ENCODE peak calls at places on chromosomes 4 and X, in ten cellular contexts. One of them, this sample, is unnamed.

GRCh38 chr4:3508542-3508941 is 23.7 kb downstream of the LRPAP1 start:
- DNase-seq in IMR-90: no peak
- DNase-seq in MM.1S: no peak
- DNase-seq in H1: no peak
- DNase-seq in mammary epithelial cell: no peak
- DNase-seq in PC-3: no peak
- DNase-seq in SK-N-SH: no peak
- DNase-seq in neural progenitor cell: no peak
- DNase-seq in fibroblast of lung: no peak
- DNase-seq in astrocyte: no peak
- DNase-seq in this sample: no peak

GRCh38 chrX:43559643-43560042 is 96.5 kb upstream of the MAOA start:
- DNase-seq in PC-3: peak; percentile 67
- DNase-seq in H1: peak; percentile 53
- DNase-seq in SK-N-SH: peak; percentile 39
- DNase-seq in MM.1S: peak; percentile 31
- DNase-seq in astrocyte: peak; percentile 9
- DNase-seq in mammary epithelial cell: peak; percentile 30
- DNase-seq in fibroblast of lung: peak; percentile 9
- DNase-seq in neural progenitor cell: peak; percentile 77
- DNase-seq in IMR-90: peak; percentile 2
- DNase-seq in this sample: no peak

GRCh38 chrX:138775501-138775900 is 64.0 kb upstream of the FGF13 start:
- DNase-seq in SK-N-SH: peak; percentile 30
- DNase-seq in neural progenitor cell: peak; percentile 46
- DNase-seq in astrocyte: peak; percentile 25
- DNase-seq in mammary epithelial cell: peak; percentile 25
- DNase-seq in PC-3: peak; percentile 74
- DNase-seq in IMR-90: peak; percentile 21
- DNase-seq in fibroblast of lung: peak; percentile 34
- DNase-seq in MM.1S: peak; percentile 41
- DNase-seq in H1: no peak
- DNase-seq in this sample: no peak

GRCh38 chrX:21972721-21973120 is 32.2 kb downstream of the SMS start:
- DNase-seq in neural progenitor cell: no peak
- DNase-seq in fibroblast of lung: peak; percentile 93
- DNase-seq in SK-N-SH: no peak
- DNase-seq in mammary epithelial cell: no peak
- DNase-seq in PC-3: peak; percentile 10
- DNase-seq in H1: no peak
- DNase-seq in MM.1S: no peak
- DNase-seq in astrocyte: peak; percentile 89
- DNase-seq in IMR-90: peak; percentile 83
- DNase-seq in this sample: no peak

GRCh38 chr4:143539670-143540023 is 26.1 kb downstream of the SMARCA5 start:
- DNase-seq in IMR-90: no peak
- DNase-seq in SK-N-SH: no peak
- DNase-seq in neural progenitor cell: no peak
- DNase-seq in MM.1S: no peak
- DNase-seq in mammary epithelial cell: no peak
- DNase-seq in astrocyte: no peak
- DNase-seq in H1: no peak
- DNase-seq in PC-3: no peak
- DNase-seq in fibroblast of lung: no peak
- DNase-seq in this sample: no peak

GRCh38 chrX:53481093-53481492 is 46.9 kb upstream of the HSD17B10 start:
- DNase-seq in fibroblast of lung: no peak
- DNase-seq in astrocyte: no peak
- DNase-seq in mammary epithelial cell: no peak
- DNase-seq in SK-N-SH: no peak
- DNase-seq in H1: peak; percentile 45
- DNase-seq in neural progenitor cell: peak; percentile 19
- DNase-seq in MM.1S: no peak
- DNase-seq in IMR-90: no peak
- DNase-seq in PC-3: peak; percentile 48
- DNase-seq in this sample: no peak

GRCh38 chrX:14359727-14360126 is 169.6 kb upstream of the GLRA2 start:
- DNase-seq in fibroblast of lung: no peak
- DNase-seq in astrocyte: no peak
- DNase-seq in PC-3: no peak
- DNase-seq in H1: no peak
- DNase-seq in mammary epithelial cell: no peak
- DNase-seq in IMR-90: no peak
- DNase-seq in MM.1S: no peak
- DNase-seq in neural progenitor cell: no peak
- DNase-seq in SK-N-SH: no peak
- DNase-seq in this sample: no peak

GRCh38 chrX:154310991-154311541 is 15.5 kb downstream of the TKTL1 start:
- DNase-seq in SK-N-SH: no peak
- DNase-seq in H1: no peak
- DNase-seq in MM.1S: no peak
- DNase-seq in mammary epithelial cell: no peak
- DNase-seq in IMR-90: peak; percentile 7
- DNase-seq in neural progenitor cell: no peak
- DNase-seq in astrocyte: no peak
- DNase-seq in PC-3: no peak
- DNase-seq in fibroblast of lung: peak; percentile 10
- DNase-seq in this sample: no peak

GRCh38 chrX:150052226-150052625 is 113.9 kb upstream of the EOLA2 start:
- DNase-seq in astrocyte: no peak
- DNase-seq in mammary epithelial cell: peak; percentile 65
- DNase-seq in IMR-90: no peak
- DNase-seq in PC-3: peak; percentile 20
- DNase-seq in MM.1S: no peak
- DNase-seq in SK-N-SH: no peak
- DNase-seq in fibroblast of lung: no peak
- DNase-seq in H1: no peak
- DNase-seq in neural progenitor cell: no peak
- DNase-seq in this sample: no peak

GRCh38 chr4:160928482-160928881 is 1235.3 kb downstream of the FSTL5 start:
- DNase-seq in astrocyte: no peak
- DNase-seq in PC-3: no peak
- DNase-seq in SK-N-SH: no peak
- DNase-seq in IMR-90: no peak
- DNase-seq in mammary epithelial cell: no peak
- DNase-seq in neural progenitor cell: no peak
- DNase-seq in MM.1S: no peak
- DNase-seq in fibroblast of lung: no peak
- DNase-seq in H1: no peak
- DNase-seq in this sample: no peak

GRCh38 chrX:46575991-46576392 is 2.4 kb downstream of the CHST7 start:
- DNase-seq in IMR-90: peak; percentile 40
- DNase-seq in neural progenitor cell: peak; percentile 24
- DNase-seq in MM.1S: no peak
- DNase-seq in PC-3: peak; percentile 32
- DNase-seq in SK-N-SH: no peak
- DNase-seq in fibroblast of lung: peak; percentile 40
- DNase-seq in mammary epithelial cell: peak; percentile 32
- DNase-seq in astrocyte: no peak
- DNase-seq in H1: no peak
- DNase-seq in this sample: no peak

DNA sequence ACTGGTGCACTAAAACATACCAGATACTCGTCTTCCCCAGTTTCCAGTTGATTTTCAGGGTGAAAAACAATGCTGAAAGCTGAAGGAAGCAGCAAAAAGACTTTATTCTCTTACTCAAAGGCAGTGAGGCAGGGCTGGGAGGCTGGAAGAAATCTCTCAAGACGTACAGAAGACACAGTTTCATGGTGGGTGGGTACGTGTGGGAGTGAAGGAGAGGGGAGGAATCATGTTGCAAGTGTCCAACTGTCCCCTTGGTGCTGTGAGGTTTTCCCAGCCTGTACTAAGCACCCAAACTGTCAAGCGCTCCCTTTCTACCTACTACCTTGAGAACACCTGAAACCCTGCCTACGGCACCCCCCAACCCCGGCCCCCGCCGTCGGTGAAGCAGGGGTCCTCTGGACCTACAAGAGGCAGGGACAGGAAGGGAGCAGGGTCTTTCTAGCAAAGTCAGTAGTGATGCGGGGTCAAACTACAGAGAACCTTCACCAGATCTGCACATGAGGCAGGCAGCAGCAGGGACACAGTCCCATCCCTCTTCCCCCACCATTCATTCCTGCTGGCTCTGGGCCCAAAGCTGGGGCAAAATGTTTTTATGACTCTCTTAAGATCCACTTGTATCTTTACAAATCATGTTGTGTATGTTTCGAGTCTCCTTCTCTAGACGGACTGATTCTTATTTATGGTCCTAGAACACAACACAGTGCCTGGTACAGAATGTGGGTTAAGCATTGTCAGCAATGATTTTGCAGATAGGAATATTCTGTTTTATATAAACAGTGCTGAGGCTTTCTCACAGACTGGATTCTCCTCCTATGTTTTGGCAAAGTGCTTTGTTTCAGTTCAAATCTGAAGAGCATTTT is 2.4 kb upstream of the SETD7 start:
- DNase-seq in mammary epithelial cell: no peak
- DNase-seq in fibroblast of lung: no peak
- DNase-seq in PC-3: no peak
- DNase-seq in SK-N-SH: no peak
- DNase-seq in neural progenitor cell: no peak
- DNase-seq in H1: no peak
- DNase-seq in MM.1S: no peak
- DNase-seq in astrocyte: no peak
- DNase-seq in IMR-90: no peak
- DNase-seq in this sample: no peak
- H3K4me3 ChIP-seq in mammary epithelial cell: no peak overlapping the region
- H3K4me3 ChIP-seq in fibroblast of lung: no peak overlapping the region
- H3K4me3 ChIP-seq in PC-3: no peak overlapping the region
- H3K4me3 ChIP-seq in SK-N-SH: no peak overlapping the region
- H3K4me3 ChIP-seq in neural progenitor cell: no peak overlapping the region
- H3K4me3 ChIP-seq in H1: no peak overlapping the region
- H3K4me3 ChIP-seq in MM.1S: no peak overlapping the region
- H3K4me3 ChIP-seq in astrocyte: no peak overlapping the region
- H3K4me3 ChIP-seq in IMR-90: no peak overlapping the region
- H3K4me3 ChIP-seq in this sample: no peak overlapping the region

DNA sequence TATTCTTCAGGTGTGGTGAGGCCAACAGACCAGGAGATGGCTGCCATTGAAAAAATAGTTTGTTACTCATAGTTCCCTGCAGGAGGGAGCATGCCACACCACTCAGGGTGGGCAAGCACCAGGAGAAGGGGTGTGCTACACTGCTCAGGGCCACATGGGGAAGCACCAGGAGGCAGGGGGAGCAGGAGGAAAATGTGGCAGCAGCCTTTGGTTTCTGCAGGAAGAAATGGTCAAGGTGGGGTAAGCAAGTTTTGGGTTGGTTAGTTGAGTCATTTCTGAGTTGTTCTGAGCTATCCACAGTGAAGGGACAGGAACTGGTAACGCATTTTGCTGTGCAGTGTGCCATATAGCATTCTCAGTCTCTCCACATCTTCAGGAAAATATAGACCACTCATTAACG is 23.8 kb downstream of the FGFBP1 start:
- DNase-seq in IMR-90: no peak
- DNase-seq in SK-N-SH: no peak
- DNase-seq in mammary epithelial cell: peak; percentile 58
- DNase-seq in H1: no peak
- DNase-seq in fibroblast of lung: no peak
- DNase-seq in neural progenitor cell: no peak
- DNase-seq in PC-3: no peak
- DNase-seq in astrocyte: no peak
- DNase-seq in MM.1S: no peak
- DNase-seq in this sample: no peak
- TF ChIP-seq CTCF in IMR-90: no peak
- TF ChIP-seq CTCF in SK-N-SH: no peak
- TF ChIP-seq CTCF in mammary epithelial cell: no peak
- TF ChIP-seq CTCF in H1: no peak
- TF ChIP-seq CTCF in fibroblast of lung: no peak
- TF ChIP-seq CTCF in neural progenitor cell: no peak
- TF ChIP-seq CTCF in PC-3: no peak
- TF ChIP-seq CTCF in astrocyte: no peak
- TF ChIP-seq CTCF in MM.1S: no peak
- TF ChIP-seq CTCF in this sample: no peak

GRCh38 chr4:100164808-100165760 is 25.2 kb downstream of the DDIT4L start:
- DNase-seq in H1: no peak
- DNase-seq in IMR-90: no peak
- DNase-seq in MM.1S: no peak
- DNase-seq in SK-N-SH: no peak
- DNase-seq in fibroblast of lung: no peak
- DNase-seq in neural progenitor cell: no peak
- DNase-seq in mammary epithelial cell: no peak
- DNase-seq in PC-3: no peak
- DNase-seq in astrocyte: no peak
- DNase-seq in this sample: no peak
- H3K9ac ChIP-seq in H1: no peak overlapping the region
- H3K9ac ChIP-seq in IMR-90: no peak overlapping the region
- H3K9ac ChIP-seq in MM.1S: no peak overlapping the region
- H3K9ac ChIP-seq in SK-N-SH: no peak overlapping the region
- H3K9ac ChIP-seq in fibroblast of lung: no peak overlapping the region
- H3K9ac ChIP-seq in neural progenitor cell: no peak overlapping the region
- H3K9ac ChIP-seq in mammary epithelial cell: no peak overlapping the region
- H3K9ac ChIP-seq in PC-3: no peak overlapping the region
- H3K9ac ChIP-seq in astrocyte: no peak overlapping the region
- H3K9ac ChIP-seq in this sample: no peak overlapping the region

GRCh38 chr4:41200486-41201017 is 13.8 kb downstream of the APBB2 start:
- DNase-seq in astrocyte: no peak
- DNase-seq in fibroblast of lung: no peak
- DNase-seq in neural progenitor cell: no peak
- DNase-seq in IMR-90: no peak
- DNase-seq in mammary epithelial cell: no peak
- DNase-seq in MM.1S: no peak
- DNase-seq in H1: no peak
- DNase-seq in PC-3: no peak
- DNase-seq in SK-N-SH: no peak
- DNase-seq in this sample: no peak

GRCh38 chr4:41203841-41204240 is 10.5 kb downstream of the APBB2 start:
- DNase-seq in mammary epithelial cell: no peak
- DNase-seq in PC-3: no peak
- DNase-seq in IMR-90: no peak
- DNase-seq in MM.1S: no peak
- DNase-seq in fibroblast of lung: no peak
- DNase-seq in SK-N-SH: no peak
- DNase-seq in H1: no peak
- DNase-seq in astrocyte: no peak
- DNase-seq in neural progenitor cell: no peak
- DNase-seq in this sample: no peak

GRCh38 chr4:41204400-41204978 is 9.9 kb downstream of the APBB2 start:
- DNase-seq in neural progenitor cell: no peak
- DNase-seq in IMR-90: peak; percentile 83
- DNase-seq in fibroblast of lung: peak; percentile 88
- DNase-seq in SK-N-SH: no peak
- DNase-seq in mammary epithelial cell: peak; percentile 54
- DNase-seq in H1: no peak
- DNase-seq in PC-3: peak; percentile 68
- DNase-seq in MM.1S: no peak
- DNase-seq in astrocyte: peak; percentile 83
- DNase-seq in this sample: no peak

GRCh38 chr4:41203169-41203568 is 11.2 kb downstream of the APBB2 start:
- DNase-seq in neural progenitor cell: no peak
- DNase-seq in astrocyte: peak; percentile 51
- DNase-seq in SK-N-SH: no peak
- DNase-seq in H1: no peak
- DNase-seq in MM.1S: no peak
- DNase-seq in PC-3: no peak
- DNase-seq in IMR-90: peak; percentile 63
- DNase-seq in fibroblast of lung: peak; percentile 62
- DNase-seq in mammary epithelial cell: no peak
- DNase-seq in this sample: no peak

DNA sequence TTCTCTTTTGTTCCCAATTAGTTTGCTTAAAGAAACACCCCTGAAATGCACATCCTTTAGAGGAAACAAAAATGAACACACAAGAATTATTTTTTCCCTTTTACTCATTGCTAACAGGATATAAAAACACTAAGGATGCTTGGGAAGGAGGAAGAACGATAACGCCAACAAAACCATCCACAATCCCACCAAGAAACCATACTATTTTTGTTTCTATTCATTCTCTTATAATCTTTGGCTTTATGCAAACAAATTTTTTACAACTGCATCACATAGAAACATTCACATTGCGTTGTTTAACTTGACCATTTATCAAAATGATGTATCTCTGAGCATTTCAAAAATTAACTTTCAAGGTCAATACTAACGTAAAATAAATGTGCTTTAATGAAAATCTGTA is 12.0 kb downstream of the APBB2 start:
- DNase-seq in IMR-90: no peak
- DNase-seq in SK-N-SH: no peak
- DNase-seq in astrocyte: no peak
- DNase-seq in H1: no peak
- DNase-seq in neural progenitor cell: no peak
- DNase-seq in MM.1S: no peak
- DNase-seq in fibroblast of lung: no peak
- DNase-seq in mammary epithelial cell: no peak
- DNase-seq in PC-3: no peak
- DNase-seq in this sample: no peak
- H3K4me3 ChIP-seq in IMR-90: no peak overlapping the region
- H3K4me3 ChIP-seq in SK-N-SH: no peak overlapping the region
- H3K4me3 ChIP-seq in astrocyte: no peak overlapping the region
- H3K4me3 ChIP-seq in H1: no peak overlapping the region
- H3K4me3 ChIP-seq in neural progenitor cell: no peak overlapping the region
- H3K4me3 ChIP-seq in MM.1S: no peak overlapping the region
- H3K4me3 ChIP-seq in fibroblast of lung: no peak overlapping the region
- H3K4me3 ChIP-seq in mammary epithelial cell: no peak overlapping the region
- H3K4me3 ChIP-seq in PC-3: no peak overlapping the region
- H3K4me3 ChIP-seq in this sample: no peak overlapping the region

This sample was measured in kidney.